ENCODE peak calls at places on chromosome 12, in ten cellular contexts. L is AG04450; M is NCI-H82; T is fibroblast of mammary gland; K is NCI-H1092 treated with DMSO at 0.1 percent for 48 hours; A is stimulated activated CD4-positive, alpha-beta T cell treated with anti-CD3 and anti-CD28 coated beads, Interleukin-12 subunit alpha, Interleukin-12 subunit beta, amount 100 ng/mL, for 48 hours; G is mammary epithelial cell; J is lower lobe of right lung; V is GM20000; H is astrocyte of the spinal cord. Y is an unnamed sample.

GRCh38 chr12:26097046-26097878 is 27.6 kb downstream of the BHLHE41 start:
- DNase-seq in A (peak), M (peak), G (peak), T (peak), K (peak), H (peak), J (peak), L (peak), V (peak), Y (peak)

GRCh38 chr12:51997156-51997555 is 9.6 kb upstream of the TAMALIN start:
- DNase-seq in G (no peak), A (no peak), M (no peak), T (no peak), J (no peak), L (no peak), V (no peak), H (no peak), K (no peak), Y (no peak)

GRCh38 chr12:6313326-6313940 is 3.0 kb downstream of the PLEKHG6 start:
- DNase-seq in V (no peak), H (no peak), T (no peak), A (no peak), K (no peak), M (no peak), G (peak), L (no peak), J (no peak), Y (no peak)

GRCh38 chr12:116346222-116346621 is 68.7 kb upstream of the MED13L start:
- DNase-seq in H (peak), L (no peak), T (no peak), G (no peak), V (no peak), A (no peak), J (no peak), K (no peak), M (peak), Y (no peak)

GRCh38 chr12:72511906-72512305 is 239.7 kb downstream of the TRHDE start:
- DNase-seq in G (peak), V (no peak), A (no peak), M (no peak), J (no peak), K (no peak), T (peak), H (peak), L (peak), Y (no peak)

GRCh38 chr12:27652174-27652763 is 44.0 kb upstream of the REP15 start:
- DNase-seq in G (peak), M (peak), A (peak), L (peak), J (no peak), T (peak), K (peak), H (peak), V (peak), Y (peak)

GRCh38 chr12:84131076-84131475 is 781.5 kb downstream of the SLC6A15 start:
- DNase-seq in T (peak), A (no peak), L (peak), V (no peak), M (no peak), G (no peak), J (no peak), K (no peak), H (peak), Y (no peak)

GRCh38 chr12:89245090-89245489 is 107.2 kb downstream of the DUSP6 start:
- DNase-seq in M (peak), J (no peak), A (no peak), V (no peak), T (no peak), G (no peak), L (no peak), H (no peak), K (no peak), Y (peak)

GRCh38 chr12:46456356-46457334 is 84.1 kb upstream of the SLC38A2 start:
- DNase-seq in T (no peak), L (no peak), A (no peak), H (no peak), K (no peak), V (no peak), M (no peak), J (no peak), G (no peak), Y (no peak)

GRCh38 chr12:104929926-104930325 is 28.2 kb downstream of the SLC41A2 start:
- DNase-seq in M (no peak), H (no peak), L (no peak), J (no peak), T (peak), A (no peak), K (no peak), G (peak), V (no peak), Y (no peak)

GRCh38 chr12:57616383-57617101 is 5.3 kb downstream of the ARHGEF25 start:
- DNase-seq in H (no peak), K (no peak), G (peak), T (peak), M (peak), V (no peak), A (no peak), L (no peak), J (no peak), Y (no peak)

GRCh38 chr12:45284096-45284901 is 68.4 kb downstream of the ANO6 start:
- DNase-seq in M (peak), L (peak), J (no peak), K (peak), V (no peak), G (no peak), H (peak), T (peak), A (no peak), Y (no peak)

GRCh38 chr12:89280833-89281533 is 71.3 kb downstream of the DUSP6 start:
- DNase-seq in V (no peak), J (no peak), K (no peak), T (peak), L (no peak), A (no peak), G (no peak), M (peak), H (no peak), Y (peak)

GRCh38 chr12:64252708-64253107 is 30.6 kb upstream of the KICS2 start:
- DNase-seq in A (no peak), G (no peak), H (no peak), J (no peak), L (peak), M (no peak), T (peak), K (no peak), V (no peak), Y (peak)

GRCh38 chr12:30953257-30953656 is 26.7 kb downstream of the TSPAN11 start:
- DNase-seq in H (no peak), A (no peak), K (no peak), T (no peak), M (no peak), L (no peak), J (no peak), G (peak), V (no peak), Y (no peak)

GRCh38 chr12:12724421-12725085 is 7.4 kb downstream of the CDKN1B start:
- DNase-seq in L (no peak), M (peak), G (no peak), H (peak), T (no peak), A (no peak), J (no peak), V (peak), K (peak), Y (no peak)

GRCh38 chr12:100229876-100230275 is 29.3 kb downstream of the ACTR6 start:
- DNase-seq in K (no peak), H (no peak), V (no peak), L (no peak), M (no peak), A (no peak), G (peak), T (no peak), J (no peak), Y (peak)

GRCh38 chr12:97005612-97006011 is 98.6 kb downstream of the NEDD1 start:
- DNase-seq in J (no peak), V (no peak), L (no peak), M (no peak), G (no peak), T (no peak), K (no peak), H (no peak), A (no peak), Y (no peak)

GRCh38 chr12:52235822-52236291 is 2.8 kb downstream of the KRT7 start:
- DNase-seq in A (no peak), H (no peak), G (peak), M (no peak), J (peak), L (no peak), T (no peak), V (peak), K (no peak), Y (no peak)

GRCh38 chr12:33546004-33546403 is 106.4 kb upstream of the SYT10 start:
- DNase-seq in T (no peak), A (no peak), L (no peak), J (no peak), H (no peak), K (no peak), M (no peak), G (no peak), V (no peak), Y (no peak)

GRCh38 chr12:19643635-19644034 is 204.3 kb downstream of the AEBP2 start:
- DNase-seq in T (peak), G (peak), L (no peak), J (no peak), A (no peak), H (peak), V (no peak), M (peak), K (peak), Y (no peak)

GRCh38 chr12:23083267-23083666 is 458.3 kb downstream of the ETNK1 start:
- DNase-seq in A (no peak), T (peak), G (peak), H (peak), K (peak), L (peak), V (no peak), J (no peak), M (peak), Y (no peak)

GRCh38 chr12:77058740-77059139 is 6.6 kb downstream of the E2F7 start:
- DNase-seq in J (no peak), K (no peak), V (no peak), A (no peak), H (peak), L (no peak), M (no peak), T (peak), G (peak), Y (no peak)

GRCh38 chr12:121653999-121654398 is 15.5 kb downstream of the MORN3 start:
- DNase-seq in A (no peak), L (no peak), M (peak), K (no peak), H (no peak), J (no peak), V (no peak), G (no peak), T (no peak), Y (no peak)

GRCh38 chr12:30166416-30166815 is 382.7 kb upstream of the TMTC1 start:
- DNase-seq in M (no peak), V (no peak), L (no peak), G (no peak), K (no peak), J (no peak), H (peak), T (peak), A (no peak), Y (no peak)

GRCh38 chr12:101670007-101670671 is 27.3 kb upstream of the CHPT1 start:
- DNase-seq in L (peak), A (no peak), M (peak), J (no peak), G (peak), H (peak), T (peak), V (peak), K (no peak), Y (peak)

GRCh38 chr12:21296751-21297406 is 37.8 kb downstream of the SLCO1A2 start:
- DNase-seq in J (no peak), A (no peak), H (peak), L (no peak), G (peak), T (peak), K (no peak), M (peak), V (peak), Y (no peak)

GRCh38 chr12:100375023-100375737 is 18.3 kb downstream of the SLC17A8 start:
- DNase-seq in G (no peak), A (no peak), L (no peak), J (peak), T (peak), H (peak), M (peak), V (no peak), K (peak), Y (no peak)

GRCh38 chr12:65156366-65156831 is 13.0 kb upstream of the LEMD3 start:
- DNase-seq in H (no peak), A (no peak), L (no peak), J (no peak), T (peak), M (no peak), V (peak), K (no peak), G (no peak), Y (no peak)

GRCh38 chr12:124790650-124791400 is 72.8 kb downstream of the SCARB1 start:
- DNase-seq in T (no peak), V (no peak), G (no peak), M (peak), L (no peak), J (no peak), A (no peak), K (no peak), H (no peak), Y (no peak)

GRCh38 chr12:86241600-86241999 is 14.6 kb downstream of the MGAT4C start:
- DNase-seq in L (no peak), V (no peak), A (no peak), J (no peak), H (no peak), K (no peak), T (no peak), G (no peak), M (no peak), Y (no peak)

GRCh38 chr12:126998747-126999285 is 1268.2 kb upstream of the TMEM132C start:
- DNase-seq in T (no peak), A (no peak), V (no peak), G (no peak), J (no peak), K (no peak), H (peak), L (no peak), M (no peak), Y (no peak)

GRCh38 chr12:1590083-1590979 is 4.0 kb downstream of the FBXL14 start:
- DNase-seq in V (no peak), L (no peak), K (no peak), H (peak), J (no peak), G (peak), A (no peak), T (peak), M (no peak), Y (no peak)

GRCh38 chr12:43306066-43306465 is 245.9 kb downstream of the ADAMTS20 start:
- DNase-seq in M (no peak), K (no peak), A (no peak), V (no peak), H (peak), J (no peak), L (peak), T (peak), G (peak), Y (peak)

GRCh38 chr12:119988440-119988787 is 622 bp upstream of the BICDL1 start:
- DNase-seq in T (peak), J (no peak), V (no peak), H (peak), K (no peak), A (no peak), M (no peak), G (no peak), L (peak), Y (no peak)

GRCh38 chr12:132565365-132565764 is 45.0 kb downstream of the LRCOL1 start:
- DNase-seq in V (no peak), T (no peak), A (no peak), L (no peak), G (no peak), H (no peak), J (no peak), K (no peak), M (no peak), Y (no peak)

GRCh38 chr12:87196329-87196728 is 832.9 kb downstream of the C12orf50 start:
- DNase-seq in M (no peak), G (no peak), L (no peak), T (peak), K (no peak), J (no peak), H (no peak), A (no peak), V (no peak), Y (no peak)

GRCh38 chr12:21828111-21828775 is 53.7 kb upstream of the KCNJ8 start:
- DNase-seq in T (peak), A (no peak), J (no peak), G (no peak), M (no peak), K (no peak), L (no peak), V (no peak), H (no peak), Y (no peak)

GRCh38 chr12:94872671-94873367 is 130.7 kb downstream of the NDUFA12 start:
- DNase-seq in A (no peak), K (peak), L (no peak), V (peak), G (no peak), T (no peak), M (peak), J (no peak), H (no peak), Y (no peak)

Y was measured in HL-60.